ENCODE peak calls at places on chromosomes 5 and 9, in nine cellular contexts. D is H9, X is IMR-90, V is ovary, L is endothelial cell of umbilical vein, C is GM23338, N is colonic mucosa, E is Peyer's patch, M is pancreas. B is an unnamed sample. For H3K4me1, the result is how much of the 10 kb centered on the place peaks cover.

GRCh38 chr5:74953961-74954720 is 88.0 kb upstream of the FAM169A start:
- DNase-seq in N (no peak), L (no peak), E (peak), X (peak), M (no peak), V (no peak), D (no peak), C (no peak), B (peak)

GRCh38 chr9:134204991-134205578 is 40.7 kb upstream of the RNU6ATAC start:
- DNase-seq in M (peak), C (no peak), D (no peak), N (no peak), L (no peak), E (no peak), V (no peak), X (no peak), B (peak)

GRCh38 chr5:98307811-98308210 is 465.7 kb upstream of the RGMB start:
- DNase-seq in N (no peak), L (peak), D (no peak), E (no peak), X (peak), M (no peak), C (no peak), V (no peak), B (peak)

GRCh38 chr9:124949387-124949786 is 8.5 kb upstream of the GOLGA1 start:
- DNase-seq in V (no peak), C (no peak), L (no peak), X (no peak), N (no peak), E (no peak), D (no peak), M (no peak), B (no peak)

GRCh38 chr9:7147136-7148090 is 389.6 kb downstream of the KDM4C start:
- DNase-seq in M (no peak), X (peak), N (no peak), L (no peak), V (no peak), E (no peak), C (no peak), D (no peak), B (peak)

GRCh38 chr5:26229848-26230247 is 808.5 kb downstream of the CDH9 start:
- DNase-seq in L (no peak), C (no peak), X (no peak), N (no peak), V (no peak), E (no peak), M (no peak), D (no peak), B (no peak)

GRCh38 chr5:82812575-82812974 is 264.6 kb downstream of the TMEM167A start:
- DNase-seq in N (no peak), C (no peak), M (no peak), D (no peak), L (no peak), X (peak), V (no peak), E (no peak), B (no peak)

GRCh38 chr9:131179561-131180219 is 54.3 kb downstream of the NUP214 start:
- DNase-seq in M (no peak), D (no peak), N (no peak), L (peak), V (no peak), E (no peak), C (no peak), X (peak), B (peak)

GRCh38 chr5:154829589-154830218 is 20.7 kb downstream of the FAXDC2 start:
- DNase-seq in D (no peak), V (no peak), M (no peak), X (peak), N (peak), E (peak), C (no peak), L (no peak), B (no peak)

GRCh38 chr5:163815240-163815791 is 309.9 kb downstream of the MAT2B start:
- DNase-seq in E (no peak), N (no peak), M (no peak), V (no peak), X (peak), D (no peak), C (no peak), L (no peak), B (peak)

GRCh38 chr5:180830253-180831138 is 27.9 kb upstream of the MGAT1 start:
- DNase-seq in V (peak), D (peak), E (peak), L (no peak), M (peak), X (peak), C (peak), N (peak), B (no peak)

GRCh38 chr9:14133394-14133793 is 180.5 kb downstream of the NFIB start:
- DNase-seq in C (no peak), V (no peak), E (no peak), X (no peak), M (no peak), D (no peak), L (no peak), N (no peak), B (no peak)

GRCh38 chr9:133526721-133527321 is 2.1 kb upstream of the MYMK start:
- DNase-seq in D (peak), E (no peak), X (no peak), C (peak), L (no peak), V (no peak), N (no peak), M (no peak), B (no peak)

GRCh38 chr9:95785209-95785608 is 90.3 kb upstream of the ERCC6L2 start:
- DNase-seq in L (no peak), V (no peak), C (no peak), D (no peak), X (peak), E (no peak), M (no peak), N (no peak), B (no peak)

GRCh38 chr5:621341-621761 is 9.2 kb downstream of the CEP72 start:
- DNase-seq in C (no peak), E (peak), N (no peak), D (no peak), L (no peak), X (no peak), V (peak), M (peak), B (no peak)

DNA sequence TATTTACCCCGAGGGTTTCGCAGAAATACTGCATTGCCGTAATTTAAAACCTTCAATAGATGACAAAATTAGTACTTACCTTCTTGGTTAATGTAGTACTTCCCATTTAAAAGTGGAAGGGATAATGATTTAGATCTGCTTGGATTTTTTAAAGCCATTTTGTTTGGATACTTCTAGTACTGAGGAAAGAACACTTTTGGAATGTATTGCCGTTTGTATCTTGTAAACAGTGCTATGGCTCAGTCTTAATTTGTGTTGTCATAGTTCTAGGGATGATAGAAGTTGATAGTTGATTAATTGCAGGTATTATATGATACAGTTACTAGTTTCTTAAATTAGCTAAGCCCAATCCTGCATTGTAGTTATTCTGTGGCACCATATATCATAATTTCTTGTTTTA is 33.1 kb downstream of the TNPO1 start:
- DNase-seq in N (no peak), V (no peak), E (no peak), M (no peak), X (no peak), C (no peak), L (no peak), D (no peak), B (no peak)
- H3K4me1 ChIP-seq in N (under half), V (under half), E (under half), M (under half), X (under half), C (under half), L (half or more), D (under half), B (under half)

DNA sequence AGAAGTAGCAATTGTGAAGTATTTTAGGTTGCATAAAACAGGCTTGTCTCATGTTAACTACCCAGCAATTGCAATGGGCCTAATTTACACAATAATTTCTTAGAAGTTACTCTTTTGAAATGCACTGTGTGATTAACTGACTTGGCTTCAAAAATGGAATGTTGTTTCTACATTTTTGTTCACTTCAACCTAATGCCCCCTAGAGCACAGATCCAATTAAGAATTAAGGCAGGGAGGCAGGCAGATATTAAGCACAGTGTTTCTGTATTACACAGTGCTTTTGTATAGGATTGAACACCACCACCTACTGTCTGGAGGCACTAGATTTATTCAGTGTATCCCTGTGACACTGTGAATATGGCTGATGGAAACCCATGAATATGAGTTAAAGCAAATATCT is 302.1 kb downstream of the FBXL17 start:
- DNase-seq in L (no peak), E (no peak), D (no peak), V (no peak), X (no peak), C (no peak), N (no peak), M (no peak), B (peak)
- TF ChIP-seq CTCF in L (no peak), E (no peak), D (no peak), V (no peak), X (peak), C (no peak), N (no peak), M (no peak), B (no peak)

GRCh38 chr5:32172908-32173393 is 1.2 kb downstream of the GOLPH3 start:
- DNase-seq in D (no peak), E (no peak), V (no peak), N (no peak), X (no peak), M (no peak), C (no peak), L (peak), B (no peak)
- H3K27ac ChIP-seq in D (peak), E (peak), V (peak), N (peak), X (peak), M (peak), C (peak), L (peak), B (peak)

GRCh38 chr5:148834689-148835088 is 8.3 kb downstream of the ADRB2 start:
- DNase-seq in L (no peak), D (no peak), X (no peak), E (no peak), N (no peak), C (no peak), V (no peak), M (no peak), B (no peak)
- H3K4me1 ChIP-seq in L (under half), D (under half), X (under half), E (under half), N (under half), C (under half), V (under half), M (under half), B (half or more)

GRCh38 chr5:167458412-167458811 is 833.0 kb upstream of the WWC1 start:
- DNase-seq in L (no peak), C (no peak), E (no peak), D (no peak), V (no peak), M (no peak), N (no peak), X (no peak), B (no peak)
- TF ChIP-seq CTCF in L (no peak), C (no peak), E (no peak), D (no peak), V (no peak), M (no peak), N (no peak), X (no peak), B (no peak)

GRCh38 chr9:12774861-12775367 is at the start of gene LURAP1L:
- DNase-seq in E (no peak), D (peak), X (peak), L (peak), V (peak), C (peak), N (peak), M (peak), B (peak)
- H3K27ac ChIP-seq in E (peak), D (no peak), X (peak), L (peak), V (peak), C (no peak), N (peak), M (peak), B (no peak)

DNA sequence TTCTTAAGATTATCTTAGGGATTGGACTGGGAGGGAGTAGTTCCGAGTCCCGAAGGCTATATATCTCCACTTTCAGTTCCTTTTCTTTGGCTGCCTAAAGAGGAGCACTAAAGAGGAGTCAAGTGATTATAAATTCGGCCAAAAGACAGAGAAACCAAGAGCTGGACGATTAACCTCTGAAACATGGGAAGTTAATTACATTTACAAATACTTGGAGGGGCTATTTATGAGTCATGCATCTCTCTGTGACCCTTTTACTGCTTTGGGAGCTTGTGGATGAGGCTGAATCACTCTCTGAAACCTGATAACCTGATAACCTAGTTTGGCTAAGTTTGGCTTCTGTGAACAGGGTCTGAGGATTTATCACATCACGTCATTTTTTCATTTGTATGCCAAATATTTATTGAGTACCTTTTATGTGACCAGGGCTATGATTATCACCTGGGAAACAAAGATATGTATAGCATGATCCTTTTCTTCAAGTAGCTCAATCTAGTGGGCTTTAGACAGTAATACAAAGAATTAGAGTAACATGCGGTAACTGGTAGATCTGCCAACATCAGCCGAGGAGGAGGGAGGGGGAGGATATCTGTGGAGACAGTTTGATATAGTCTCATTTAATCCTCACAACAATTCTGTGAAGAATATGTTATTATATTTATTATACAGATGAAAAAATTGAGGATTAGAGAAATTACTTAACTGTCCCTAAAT is 180.9 kb downstream of the CD180 start:
- DNase-seq in X (peak), L (peak), V (no peak), N (no peak), E (no peak), M (no peak), D (no peak), C (no peak), B (no peak)
- H3K4me1 ChIP-seq in X (under half), L (half or more), V (under half), N (under half), E (under half), M (under half), D (under half), C (under half), B (under half)

GRCh38 chr9:12698986-12699385 is 5.8 kb downstream of the TYRP1 start:
- DNase-seq in N (no peak), V (no peak), X (no peak), L (no peak), M (no peak), C (peak), D (no peak), E (no peak), B (peak)
- TF ChIP-seq CTCF in N (no peak), V (no peak), X (peak), L (no peak), M (no peak), C (peak), D (no peak), E (no peak), B (peak)

DNA sequence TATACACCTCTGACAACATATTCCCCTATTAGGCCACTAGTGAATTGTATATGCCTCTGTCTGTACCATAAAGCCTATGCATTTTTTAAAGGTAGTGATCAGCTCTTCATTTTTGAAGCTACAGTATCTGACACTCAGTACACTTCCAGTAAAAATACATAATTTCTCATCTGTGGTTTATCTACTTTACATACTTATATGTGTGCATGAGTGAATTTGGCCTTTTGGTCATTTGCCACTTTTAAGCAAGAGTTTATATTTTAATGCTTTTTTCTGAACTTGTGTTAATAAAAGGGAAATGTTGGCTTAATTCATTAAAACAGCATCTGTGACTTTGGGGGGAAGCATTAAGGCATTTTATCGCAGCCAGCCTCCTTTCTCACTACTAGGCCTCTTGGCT is 47.8 kb downstream of the ST8SIA4 start:
- DNase-seq in M (no peak), X (no peak), C (no peak), V (no peak), D (no peak), L (no peak), E (no peak), N (no peak), B (no peak)
- H3K27ac ChIP-seq in M (no peak), X (no peak), C (no peak), V (no peak), D (no peak), L (peak), E (peak), N (no peak), B (no peak)

DNA sequence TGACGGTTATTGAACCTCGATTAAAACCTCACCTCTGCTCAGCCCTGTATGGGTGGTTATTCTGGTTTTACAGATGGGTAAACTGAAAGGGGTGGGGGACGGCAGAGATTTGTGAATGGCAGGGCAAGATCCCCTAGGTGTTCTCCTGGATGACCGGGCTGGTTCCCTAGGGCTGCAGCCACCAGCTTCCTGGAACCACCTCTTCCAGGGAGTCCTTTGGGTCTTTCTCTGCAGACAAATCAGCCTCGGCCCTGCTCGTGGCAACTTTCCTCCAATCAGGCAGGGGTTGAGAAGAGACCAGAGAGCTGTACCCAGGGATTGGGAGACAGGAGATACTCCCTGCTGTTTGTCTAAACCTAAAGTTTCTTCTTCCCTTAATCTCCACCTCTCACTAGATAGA is 5.2 kb upstream of the MSX2 start:
- DNase-seq in M (no peak), C (peak), V (no peak), X (no peak), N (no peak), E (no peak), L (no peak), D (peak), B (no peak)
- H3K4me1 ChIP-seq in M (under half), C (half or more), V (under half), X (under half), N (under half), E (under half), L (under half), D (under half), B (half or more)